ENCODE peak calls at places on chromosomes 5 and 9, in eight cellular contexts. I, C, O, Y, X, L, P and T are unnamed samples. For H3K36me3, the result is how much of the 10 kb centered on the place peaks cover.

GRCh38 chr9:91541744-91542143 is 118.1 kb upstream of the NFIL3 start:
- DNase-seq in I (no peak), C (no peak), O (no peak), Y (no peak), X (no peak), L (no peak), P (no peak), T (no peak)

GRCh38 chr5:163565492-163565891 is 60.1 kb downstream of the MAT2B start:
- DNase-seq in I (no peak), C (peak), O (peak), Y (peak), X (peak), L (no peak), P (no peak), T (peak)

GRCh38 chr5:35488055-35488454 is 129.6 kb upstream of the SPEF2 start:
- DNase-seq in I (no peak), C (no peak), O (no peak), Y (no peak), X (no peak), L (no peak), P (no peak), T (no peak)

GRCh38 chr5:20524956-20525529 is 537.0 kb upstream of the CDH18 start:
- DNase-seq in I (no peak), C (no peak), O (no peak), Y (no peak), X (no peak), L (no peak), P (no peak), T (no peak)

GRCh38 chr5:180495292-180495691 is 1.1 kb downstream of the CNOT6 start:
- DNase-seq in I (no peak), C (no peak), O (no peak), Y (peak), X (no peak), L (no peak), P (no peak), T (no peak)

GRCh38 chr5:157821822-157822622 is 36.9 kb downstream of the CLINT1 start:
- DNase-seq in I (no peak), C (no peak), O (no peak), Y (no peak), X (no peak), L (no peak), P (no peak), T (no peak)

GRCh38 chr9:134571946-134572914 is 69.4 kb upstream of the COL5A1 start:
- DNase-seq in I (no peak), C (no peak), O (no peak), Y (no peak), X (no peak), L (no peak), P (no peak), T (no peak)

GRCh38 chr5:149317281-149318048 is 27.8 kb upstream of the GRPEL2 start:
- DNase-seq in I (peak), C (peak), O (peak), Y (peak), X (peak), L (peak), P (peak), T (peak)

GRCh38 chr9:113624721-113625120 is 161.2 kb downstream of the RGS3 start:
- DNase-seq in I (peak), C (no peak), O (peak), Y (no peak), X (no peak), L (no peak), P (no peak), T (no peak)

GRCh38 chr9:10265102-10265708 is 347.6 kb downstream of the PTPRD start:
- DNase-seq in I (no peak), C (no peak), O (peak), Y (no peak), X (no peak), L (no peak), P (no peak), T (peak)

GRCh38 chr5:146203872-146204192 is 427 bp downstream of the RBM27 start:
- DNase-seq in I (no peak), C (no peak), O (no peak), Y (no peak), X (no peak), L (no peak), P (no peak), T (no peak)

GRCh38 chr9:137074657-137075274 is 2.6 kb upstream of the UAP1L1 start:
- DNase-seq in I (no peak), C (peak), O (no peak), Y (no peak), X (no peak), L (peak), P (no peak), T (no peak)

GRCh38 chr5:170151105-170151831 is 45.6 kb downstream of the FOXI1 start:
- DNase-seq in I (no peak), C (peak), O (peak), Y (no peak), X (no peak), L (no peak), P (peak), T (peak)

GRCh38 chr5:146340260-146341081 is 1.8 kb downstream of the POU4F3 start:
- DNase-seq in I (no peak), C (peak), O (peak), Y (peak), X (no peak), L (peak), P (no peak), T (peak)

GRCh38 chr9:98709968-98710965 is 1.5 kb upstream of the GABBR2 start:
- DNase-seq in I (no peak), C (peak), O (peak), Y (peak), X (no peak), L (no peak), P (no peak), T (peak)

GRCh38 chr5:149837680-149838269 is 106.8 kb downstream of the PDE6A start:
- DNase-seq in I (peak), C (peak), O (peak), Y (peak), X (no peak), L (peak), P (peak), T (peak)

GRCh38 chr9:38380230-38380871 is 12.2 kb upstream of the ALDH1B1 start:
- DNase-seq in I (no peak), C (no peak), O (peak), Y (no peak), X (no peak), L (no peak), P (no peak), T (no peak)

GRCh38 chr5:140039561-140039960 is 3.5 kb downstream of the NRG2 start:
- DNase-seq in I (no peak), C (no peak), O (no peak), Y (no peak), X (peak), L (no peak), P (no peak), T (no peak)

GRCh38 chr9:132651259-132651658 is 18.5 kb downstream of the DDX31 start:
- DNase-seq in I (peak), C (no peak), O (peak), Y (no peak), X (peak), L (peak), P (no peak), T (peak)

GRCh38 chr9:101580076-101580475 is 14.7 kb downstream of the PPP3R2 start:
- DNase-seq in I (no peak), C (no peak), O (no peak), Y (no peak), X (no peak), L (no peak), P (no peak), T (no peak)

GRCh38 chr9:77752566-77752965 is 104.4 kb upstream of the GNA14 start:
- DNase-seq in I (no peak), C (no peak), O (no peak), Y (no peak), X (no peak), L (no peak), P (no peak), T (no peak)

GRCh38 chr9:112921549-112921948 is 30.9 kb upstream of the SLC46A2 start:
- DNase-seq in I (peak), C (peak), O (peak), Y (peak), X (peak), L (peak), P (peak), T (peak)

GRCh38 chr5:181189962-181190710 is 14.9 kb downstream of the TRIM7 start:
- DNase-seq in I (no peak), C (peak), O (no peak), Y (peak), X (no peak), L (peak), P (no peak), T (peak)

GRCh38 chr9:121609845-121610637 is 41.4 kb upstream of the DAB2IP start:
- DNase-seq in I (no peak), C (no peak), O (peak), Y (no peak), X (no peak), L (no peak), P (peak), T (peak)

GRCh38 chr5:120152472-120152871 is 311.6 kb upstream of the PRR16 start:
- DNase-seq in I (no peak), C (no peak), O (peak), Y (no peak), X (no peak), L (no peak), P (no peak), T (no peak)

DNA sequence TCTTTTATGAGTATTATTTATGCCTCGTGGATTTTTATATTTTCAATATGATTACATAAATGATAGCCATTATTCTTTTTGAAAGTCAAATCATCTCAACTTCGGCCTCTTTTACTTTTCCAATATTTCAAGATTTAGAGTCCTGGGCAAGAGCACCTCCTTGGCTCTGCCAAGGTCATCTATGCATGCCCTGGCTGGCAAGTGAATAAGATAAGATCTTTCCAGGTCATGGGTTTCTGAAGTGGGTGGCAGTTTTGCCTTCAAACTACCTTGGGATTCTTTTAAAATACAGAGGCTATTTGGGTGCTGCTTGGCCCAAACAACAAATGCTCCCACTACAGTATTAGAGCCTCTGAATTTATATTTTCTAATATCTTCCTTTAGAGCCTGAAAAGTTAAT is 95.4 kb downstream of the CWC27 start:
- DNase-seq in I (no peak), C (no peak), O (no peak), Y (no peak), X (no peak), L (no peak), P (no peak), T (no peak)
- TF ChIP-seq EZH2phosphoT487 in I (no peak), C (no peak), O (no peak), Y (no peak), X (no peak), L (no peak), P (no peak), T (no peak)

DNA sequence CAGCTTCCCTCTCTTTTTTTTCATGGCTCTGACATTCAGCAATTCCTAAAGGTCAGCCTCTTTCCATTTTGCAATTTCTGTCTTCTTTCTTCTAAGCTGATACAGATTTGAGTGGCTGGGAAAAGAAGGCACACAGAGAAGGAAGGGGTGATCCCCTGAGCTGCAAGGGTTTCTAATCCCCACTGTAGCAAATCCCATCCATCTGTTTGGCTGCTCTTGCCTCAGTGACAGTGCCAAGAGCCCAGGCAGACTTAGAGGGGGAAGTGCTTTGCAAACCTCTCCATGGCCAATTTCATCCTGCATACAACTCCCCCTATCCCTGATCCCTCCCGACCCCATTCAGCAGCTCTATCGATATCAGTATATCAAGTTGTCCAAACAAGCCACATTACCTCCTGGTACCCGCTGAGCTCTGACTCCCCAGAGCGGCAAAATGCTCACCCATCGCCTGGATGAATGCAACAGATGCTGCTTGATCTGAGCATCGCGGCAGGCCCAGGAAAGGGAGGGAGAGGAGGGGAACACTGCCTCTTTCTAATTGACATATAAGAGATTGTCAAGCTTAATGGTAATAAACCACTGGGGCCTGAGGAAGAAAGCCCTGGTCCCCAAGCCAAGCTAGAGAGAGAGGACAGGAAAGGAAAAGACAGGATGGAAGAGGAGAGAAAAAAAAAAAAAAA is 268.9 kb downstream of the ASTN2 start:
- DNase-seq in I (no peak), C (no peak), O (no peak), Y (peak), X (no peak), L (no peak), P (no peak), T (no peak)
- TF ChIP-seq CTCF in I (no peak), C (no peak), O (no peak), Y (no peak), X (no peak), L (no peak), P (no peak), T (no peak)

GRCh38 chr5:76341935-76342334 is 61.1 kb upstream of the IQGAP2 start:
- DNase-seq in I (no peak), C (no peak), O (no peak), Y (no peak), X (no peak), L (peak), P (no peak), T (no peak)
- H3K36me3 ChIP-seq in I (under half), C (under half), O (under half), Y (under half), X (under half), L (under half), P (under half), T (under half)

GRCh38 chr9:80369641-80370040 is 797.9 kb downstream of the TLE4 start:
- DNase-seq in I (no peak), C (no peak), O (peak), Y (no peak), X (no peak), L (no peak), P (no peak), T (no peak)
- TF ChIP-seq EZH2phosphoT487 in I (no peak), C (no peak), O (no peak), Y (no peak), X (no peak), L (no peak), P (no peak), T (no peak)

GRCh38 chr5:126300293-126300692 is 122.9 kb upstream of the GRAMD2B start:
- DNase-seq in I (no peak), C (peak), O (no peak), Y (no peak), X (no peak), L (no peak), P (no peak), T (no peak)
- TF ChIP-seq CTCF in I (peak), C (peak), O (peak), Y (peak), X (no peak), L (peak), P (no peak), T (no peak)

GRCh38 chr9:19298601-19299000 is 68.1 kb downstream of the DENND4C start:
- DNase-seq in I (no peak), C (no peak), O (no peak), Y (no peak), X (no peak), L (no peak), P (no peak), T (no peak)
- H3K36me3 ChIP-seq in I (under half), C (under half), O (under half), Y (under half), X (under half), L (under half), P (under half), T (under half)

GRCh38 chr5:109053995-109054417 is 306.3 kb downstream of the FER start:
- DNase-seq in I (no peak), C (no peak), O (no peak), Y (no peak), X (peak), L (no peak), P (no peak), T (no peak)
- TF ChIP-seq EZH2phosphoT487 in I (no peak), C (no peak), O (no peak), Y (no peak), X (no peak), L (no peak), P (no peak), T (no peak)

DNA sequence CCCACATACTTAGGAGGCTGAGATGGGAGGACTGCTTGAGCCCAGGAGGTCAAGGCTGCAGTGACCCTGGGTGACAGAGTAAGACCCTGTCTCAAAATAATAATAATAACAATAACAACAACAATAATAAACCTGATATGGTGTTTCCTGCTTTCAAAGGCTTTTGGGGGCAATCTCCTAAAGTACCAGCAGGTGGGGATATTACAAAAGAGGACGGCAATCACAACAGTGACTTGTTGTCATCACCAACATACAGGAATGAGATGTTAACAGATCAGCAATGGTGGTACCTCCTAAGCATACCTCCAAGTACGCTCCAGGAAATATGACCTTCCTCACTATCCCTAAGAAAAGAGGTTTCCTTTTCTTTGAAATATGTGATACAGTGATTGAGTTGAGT is 91.1 kb upstream of the RNF180 start:
- DNase-seq in I (peak), C (peak), O (peak), Y (peak), X (peak), L (peak), P (no peak), T (peak)
- TF ChIP-seq CTCF in I (peak), C (peak), O (peak), Y (peak), X (peak), L (peak), P (peak), T (peak)